ENCODE peak calls at places on chromosome 15, in six cellular contexts. One of them, this sample, is unnamed.

GRCh38 chr15:58558777-58559176 is 127.0 kb downstream of the LIPC start:
- DNase-seq in stomach: no peak
- DNase-seq in A549: no peak
- DNase-seq in H1: no peak
- DNase-seq in tibial nerve: no peak
- DNase-seq in K562: no peak
- DNase-seq in this sample: no peak

GRCh38 chr15:72227192-72227586 is 3.8 kb downstream of the PKM start:
- DNase-seq in stomach: no peak
- DNase-seq in A549: no peak
- DNase-seq in H1: no peak
- DNase-seq in tibial nerve: no peak
- DNase-seq in K562: no peak
- DNase-seq in this sample: no peak

GRCh38 chr15:35376701-35377100 is 169.3 kb downstream of the DPH6 start:
- DNase-seq in stomach: no peak
- DNase-seq in A549: no peak
- DNase-seq in H1: no peak
- DNase-seq in tibial nerve: no peak
- DNase-seq in K562: no peak
- DNase-seq in this sample: no peak

GRCh38 chr15:31328425-31328998 is 1.9 kb downstream of the KLF13 start:
- DNase-seq in stomach: no peak
- DNase-seq in A549: peak
- DNase-seq in H1: no peak
- DNase-seq in tibial nerve: no peak
- DNase-seq in K562: peak
- DNase-seq in this sample: no peak

GRCh38 chr15:36591534-36592411 is 12.3 kb downstream of the CDIN1 start:
- DNase-seq in stomach: no peak
- DNase-seq in A549: peak
- DNase-seq in H1: no peak
- DNase-seq in tibial nerve: no peak
- DNase-seq in K562: no peak
- DNase-seq in this sample: no peak

GRCh38 chr15:66714543-66714981 is 12.5 kb downstream of the SMAD6 start:
- DNase-seq in stomach: no peak
- DNase-seq in A549: no peak
- DNase-seq in H1: no peak
- DNase-seq in tibial nerve: no peak
- DNase-seq in K562: no peak
- DNase-seq in this sample: no peak

GRCh38 chr15:72112805-72113204 is 5.1 kb downstream of the MYO9A start:
- DNase-seq in stomach: no peak
- DNase-seq in A549: no peak
- DNase-seq in H1: no peak
- DNase-seq in tibial nerve: no peak
- DNase-seq in K562: no peak
- DNase-seq in this sample: no peak

GRCh38 chr15:59436774-59437472 is 1.1 kb upstream of the FAM81A start:
- DNase-seq in stomach: no peak
- DNase-seq in A549: no peak
- DNase-seq in H1: no peak
- DNase-seq in tibial nerve: no peak
- DNase-seq in K562: no peak
- DNase-seq in this sample: no peak

GRCh38 chr15:67085818-67086649 is 20.6 kb downstream of the SMAD3 start:
- DNase-seq in stomach: no peak
- DNase-seq in A549: no peak
- DNase-seq in H1: no peak
- DNase-seq in tibial nerve: no peak
- DNase-seq in K562: no peak
- DNase-seq in this sample: no peak

GRCh38 chr15:73908030-73908821 is 18.0 kb upstream of the LOXL1 start:
- DNase-seq in stomach: peak
- DNase-seq in A549: peak
- DNase-seq in H1: no peak
- DNase-seq in tibial nerve: peak
- DNase-seq in K562: peak
- DNase-seq in this sample: peak

GRCh38 chr15:71054286-71054952 is 60.9 kb upstream of the THSD4 start:
- DNase-seq in stomach: no peak
- DNase-seq in A549: no peak
- DNase-seq in H1: no peak
- DNase-seq in tibial nerve: no peak
- DNase-seq in K562: no peak
- DNase-seq in this sample: no peak

GRCh38 chr15:42085236-42085605 is 9.1 kb downstream of the PLA2G4D start:
- DNase-seq in stomach: peak
- DNase-seq in A549: no peak
- DNase-seq in H1: no peak
- DNase-seq in tibial nerve: no peak
- DNase-seq in K562: no peak
- DNase-seq in this sample: peak

GRCh38 chr15:41797194-41797593 is 22.9 kb downstream of the MAPKBP1 start:
- DNase-seq in stomach: no peak
- DNase-seq in A549: no peak
- DNase-seq in H1: no peak
- DNase-seq in tibial nerve: no peak
- DNase-seq in K562: no peak
- DNase-seq in this sample: no peak

GRCh38 chr15:66832679-66833078 is 130.6 kb downstream of the SMAD6 start:
- DNase-seq in stomach: no peak
- DNase-seq in A549: no peak
- DNase-seq in H1: no peak
- DNase-seq in tibial nerve: no peak
- DNase-seq in K562: no peak
- DNase-seq in this sample: no peak

GRCh38 chr15:51310064-51310463 is 28.3 kb downstream of the CYP19A1 start:
- DNase-seq in stomach: no peak
- DNase-seq in A549: no peak
- DNase-seq in H1: no peak
- DNase-seq in tibial nerve: no peak
- DNase-seq in K562: no peak
- DNase-seq in this sample: no peak

GRCh38 chr15:60760646-60761504 is 281.9 kb upstream of the ICE2 start:
- DNase-seq in stomach: no peak
- DNase-seq in A549: no peak
- DNase-seq in H1: no peak
- DNase-seq in tibial nerve: no peak
- DNase-seq in K562: no peak
- DNase-seq in this sample: no peak

GRCh38 chr15:67120839-67121540 is 55.6 kb downstream of the SMAD3 start:
- DNase-seq in stomach: peak
- DNase-seq in A549: peak
- DNase-seq in H1: no peak
- DNase-seq in tibial nerve: peak
- DNase-seq in K562: peak
- DNase-seq in this sample: peak

GRCh38 chr15:34799825-34800168 is 4.4 kb upstream of the ACTC1 start:
- DNase-seq in stomach: no peak
- DNase-seq in A549: no peak
- DNase-seq in H1: no peak
- DNase-seq in tibial nerve: no peak
- DNase-seq in K562: no peak
- DNase-seq in this sample: no peak

GRCh38 chr15:69478259-69478687 is 25.7 kb downstream of the RPLP1 start:
- DNase-seq in stomach: peak
- DNase-seq in A549: peak
- DNase-seq in H1: peak
- DNase-seq in tibial nerve: no peak
- DNase-seq in K562: peak
- DNase-seq in this sample: peak

GRCh38 chr15:91216000-91216399 is 115.9 kb downstream of the SV2B start:
- DNase-seq in stomach: no peak
- DNase-seq in A549: no peak
- DNase-seq in H1: no peak
- DNase-seq in tibial nerve: no peak
- DNase-seq in K562: no peak
- DNase-seq in this sample: no peak

GRCh38 chr15:36232491-36232890 is 346.9 kb upstream of the CDIN1 start:
- DNase-seq in stomach: no peak
- DNase-seq in A549: no peak
- DNase-seq in H1: peak
- DNase-seq in tibial nerve: no peak
- DNase-seq in K562: no peak
- DNase-seq in this sample: no peak

GRCh38 chr15:78131295-78132021 is at the start of gene CIB2:
- DNase-seq in stomach: peak
- DNase-seq in A549: peak
- DNase-seq in H1: no peak
- DNase-seq in tibial nerve: no peak
- DNase-seq in K562: peak
- DNase-seq in this sample: peak

GRCh38 chr15:59532770-59533379 is 78.7 kb upstream of the GCNT3 start:
- DNase-seq in stomach: peak
- DNase-seq in A549: peak
- DNase-seq in H1: no peak
- DNase-seq in tibial nerve: no peak
- DNase-seq in K562: peak
- DNase-seq in this sample: peak

GRCh38 chr15:26864664-26865191 is 2.1 kb upstream of the GABRA5 start:
- DNase-seq in stomach: peak
- DNase-seq in A549: peak
- DNase-seq in H1: no peak
- DNase-seq in tibial nerve: no peak
- DNase-seq in K562: peak
- DNase-seq in this sample: no peak

DNA sequence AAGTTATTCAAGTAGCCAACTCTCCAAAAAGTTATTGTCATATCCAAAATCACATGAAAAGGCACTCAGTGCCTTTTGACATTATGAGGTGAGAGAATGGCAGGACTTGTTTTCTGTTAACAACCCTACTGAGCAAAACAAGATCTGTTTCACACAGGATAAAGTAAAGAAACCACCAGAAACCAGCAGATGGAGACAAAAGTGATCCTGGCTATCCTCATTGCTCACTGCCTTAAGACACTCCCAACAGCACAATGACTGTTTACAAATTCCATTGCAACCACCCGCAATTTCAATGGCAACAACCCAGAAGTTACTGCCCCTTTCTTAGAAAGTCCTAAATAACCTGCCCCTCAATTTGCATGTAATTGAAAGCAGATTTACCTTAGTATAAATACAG is 352.6 kb upstream of the NDN start:
- DNase-seq in stomach: no peak
- DNase-seq in A549: no peak
- DNase-seq in H1: no peak
- DNase-seq in tibial nerve: no peak
- DNase-seq in K562: no peak
- DNase-seq in this sample: no peak
- TF ChIP-seq CTCF in stomach: no peak
- TF ChIP-seq CTCF in A549: no peak
- TF ChIP-seq CTCF in H1: no peak
- TF ChIP-seq CTCF in tibial nerve: no peak
- TF ChIP-seq CTCF in K562: no peak
- TF ChIP-seq CTCF in this sample: peak

GRCh38 chr15:76324066-76324465 is 12.5 kb upstream of the ISL2 start:
- DNase-seq in stomach: no peak
- DNase-seq in A549: no peak
- DNase-seq in H1: no peak
- DNase-seq in tibial nerve: no peak
- DNase-seq in K562: no peak
- DNase-seq in this sample: no peak
- H3K27ac ChIP-seq in stomach: no peak
- H3K27ac ChIP-seq in A549: no peak
- H3K27ac ChIP-seq in H1: no peak
- H3K27ac ChIP-seq in tibial nerve: no peak
- H3K27ac ChIP-seq in K562: no peak
- H3K27ac ChIP-seq in this sample: no peak

GRCh38 chr15:87500240-87500639 is 756.3 kb downstream of the NTRK3 start:
- DNase-seq in stomach: no peak
- DNase-seq in A549: no peak
- DNase-seq in H1: no peak
- DNase-seq in tibial nerve: no peak
- DNase-seq in K562: no peak
- DNase-seq in this sample: no peak
- TF ChIP-seq EP300 in stomach: no peak
- TF ChIP-seq EP300 in A549: no peak
- TF ChIP-seq EP300 in H1: no peak
- TF ChIP-seq EP300 in tibial nerve: no peak
- TF ChIP-seq EP300 in K562: no peak
- TF ChIP-seq EP300 in this sample: no peak

GRCh38 chr15:89171136-89172072 is 50.0 kb downstream of the RLBP1 start:
- DNase-seq in stomach: peak
- DNase-seq in A549: peak
- DNase-seq in H1: peak
- DNase-seq in tibial nerve: no peak
- DNase-seq in K562: peak
- DNase-seq in this sample: peak
- TF ChIP-seq CTCF in stomach: peak
- TF ChIP-seq CTCF in A549: peak
- TF ChIP-seq CTCF in H1: peak
- TF ChIP-seq CTCF in tibial nerve: peak
- TF ChIP-seq CTCF in K562: peak
- TF ChIP-seq CTCF in this sample: peak

GRCh38 chr15:84752700-84753099 is 4.3 kb downstream of the ZNF592 start:
- DNase-seq in stomach: no peak
- DNase-seq in A549: no peak
- DNase-seq in H1: no peak
- DNase-seq in tibial nerve: no peak
- DNase-seq in K562: no peak
- DNase-seq in this sample: no peak
- H3K27ac ChIP-seq in stomach: no peak
- H3K27ac ChIP-seq in A549: no peak
- H3K27ac ChIP-seq in H1: no peak
- H3K27ac ChIP-seq in tibial nerve: peak
- H3K27ac ChIP-seq in K562: no peak
- H3K27ac ChIP-seq in this sample: peak

DNA sequence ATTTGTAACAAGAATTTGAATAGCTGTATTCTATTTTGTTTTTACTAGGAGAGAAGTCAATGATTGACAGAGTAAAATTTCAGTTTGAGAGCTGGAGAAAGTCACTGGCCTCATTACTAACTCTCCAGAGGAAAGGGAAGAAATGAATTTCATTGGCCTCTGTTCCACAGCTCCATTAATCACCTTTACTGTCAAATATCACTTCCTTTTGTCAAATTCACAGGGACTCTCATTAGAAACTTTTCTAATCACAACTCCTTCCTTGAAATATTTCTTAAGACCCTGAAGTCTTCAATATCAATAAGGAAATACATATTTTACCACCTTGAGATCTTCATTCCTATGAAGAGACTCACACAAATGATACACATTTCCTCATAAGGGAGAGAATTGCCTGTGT is 379.9 kb upstream of the RASGRP1 start:
- DNase-seq in stomach: no peak
- DNase-seq in A549: no peak
- DNase-seq in H1: no peak
- DNase-seq in tibial nerve: no peak
- DNase-seq in K562: no peak
- DNase-seq in this sample: no peak
- TF ChIP-seq EP300 in stomach: no peak
- TF ChIP-seq EP300 in A549: no peak
- TF ChIP-seq EP300 in H1: no peak
- TF ChIP-seq EP300 in tibial nerve: no peak
- TF ChIP-seq EP300 in K562: no peak
- TF ChIP-seq EP300 in this sample: no peak

DNA sequence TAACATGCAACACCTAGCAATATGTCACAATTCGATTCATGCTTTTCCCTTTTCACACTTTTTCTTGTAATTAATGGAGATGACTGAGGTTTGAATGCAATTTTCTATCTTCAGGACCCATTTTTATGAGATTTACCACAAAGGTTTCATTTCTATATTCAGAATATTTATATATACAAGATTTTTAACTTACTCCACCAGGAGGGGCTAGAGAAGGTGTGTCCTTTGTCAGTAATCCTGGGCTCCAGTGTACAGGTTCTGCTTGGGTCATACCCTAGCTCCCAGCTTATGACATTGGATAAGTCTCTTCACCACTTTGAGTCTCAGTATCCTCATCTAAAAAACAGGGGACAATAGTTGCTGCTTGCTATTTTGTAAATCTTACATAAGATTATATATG is 95.7 kb upstream of the SLC24A5 start:
- DNase-seq in stomach: no peak
- DNase-seq in A549: no peak
- DNase-seq in H1: no peak
- DNase-seq in tibial nerve: no peak
- DNase-seq in K562: no peak
- DNase-seq in this sample: no peak
- TF ChIP-seq CTCF in stomach: no peak
- TF ChIP-seq CTCF in A549: no peak
- TF ChIP-seq CTCF in H1: no peak
- TF ChIP-seq CTCF in tibial nerve: no peak
- TF ChIP-seq CTCF in K562: no peak
- TF ChIP-seq CTCF in this sample: no peak

This sample was measured in transverse colon.